ENCODE peak calls at places on chromosomes 6 and 20, in ten cellular contexts. One of them, this sample, is unnamed. For H3K4me1, the result is how much of the 10 kb centered on the place peaks cover.

GRCh38 chr20:36728986-36729385 is 16.9 kb downstream of the NDRG3 start:
- DNase-seq in aorta: no peak
- DNase-seq in uterus: no peak
- DNase-seq in left ventricle myocardium inferior: no peak
- DNase-seq in heart right ventricle: no peak
- DNase-seq in GM12878: no peak
- DNase-seq in foreskin keratinocyte: peak
- DNase-seq in tibial artery: no peak
- DNase-seq in stomach: no peak
- DNase-seq in breast epithelium: no peak
- DNase-seq in this sample: no peak

GRCh38 chr6:39924283-39924682 is 10.0 kb downstream of the MOCS1 start:
- DNase-seq in breast epithelium: no peak
- DNase-seq in heart right ventricle: no peak
- DNase-seq in tibial artery: no peak
- DNase-seq in foreskin keratinocyte: no peak
- DNase-seq in left ventricle myocardium inferior: no peak
- DNase-seq in uterus: no peak
- DNase-seq in GM12878: no peak
- DNase-seq in stomach: no peak
- DNase-seq in aorta: no peak
- DNase-seq in this sample: no peak

GRCh38 chr20:21323640-21324039 is 20.5 kb downstream of the XRN2 start:
- DNase-seq in heart right ventricle: no peak
- DNase-seq in left ventricle myocardium inferior: no peak
- DNase-seq in uterus: no peak
- DNase-seq in foreskin keratinocyte: peak
- DNase-seq in aorta: no peak
- DNase-seq in stomach: no peak
- DNase-seq in GM12878: no peak
- DNase-seq in breast epithelium: no peak
- DNase-seq in tibial artery: no peak
- DNase-seq in this sample: no peak

GRCh38 chr6:166770216-166771116 is 143.4 kb upstream of the RPS6KA2 start:
- DNase-seq in foreskin keratinocyte: no peak
- DNase-seq in left ventricle myocardium inferior: no peak
- DNase-seq in aorta: no peak
- DNase-seq in heart right ventricle: no peak
- DNase-seq in stomach: no peak
- DNase-seq in tibial artery: no peak
- DNase-seq in GM12878: no peak
- DNase-seq in uterus: no peak
- DNase-seq in breast epithelium: no peak
- DNase-seq in this sample: no peak

GRCh38 chr6:151808331-151809241 is 1.1 kb downstream of the ESR1 start:
- DNase-seq in aorta: peak
- DNase-seq in left ventricle myocardium inferior: no peak
- DNase-seq in heart right ventricle: no peak
- DNase-seq in breast epithelium: no peak
- DNase-seq in uterus: peak
- DNase-seq in stomach: no peak
- DNase-seq in tibial artery: peak
- DNase-seq in foreskin keratinocyte: no peak
- DNase-seq in GM12878: no peak
- DNase-seq in this sample: no peak

GRCh38 chr6:128310061-128310460 is 210.3 kb downstream of the PTPRK start:
- DNase-seq in tibial artery: no peak
- DNase-seq in stomach: no peak
- DNase-seq in breast epithelium: no peak
- DNase-seq in heart right ventricle: no peak
- DNase-seq in aorta: no peak
- DNase-seq in GM12878: no peak
- DNase-seq in foreskin keratinocyte: no peak
- DNase-seq in left ventricle myocardium inferior: no peak
- DNase-seq in uterus: no peak
- DNase-seq in this sample: no peak

GRCh38 chr6:5388319-5388718 is 127.0 kb downstream of the FARS2 start:
- DNase-seq in breast epithelium: no peak
- DNase-seq in stomach: no peak
- DNase-seq in GM12878: no peak
- DNase-seq in foreskin keratinocyte: no peak
- DNase-seq in uterus: no peak
- DNase-seq in heart right ventricle: no peak
- DNase-seq in left ventricle myocardium inferior: no peak
- DNase-seq in aorta: no peak
- DNase-seq in tibial artery: no peak
- DNase-seq in this sample: no peak

GRCh38 chr6:34114695-34115395 is 31.0 kb downstream of the GRM4 start:
- DNase-seq in aorta: no peak
- DNase-seq in breast epithelium: no peak
- DNase-seq in stomach: no peak
- DNase-seq in GM12878: no peak
- DNase-seq in uterus: no peak
- DNase-seq in foreskin keratinocyte: no peak
- DNase-seq in heart right ventricle: no peak
- DNase-seq in tibial artery: no peak
- DNase-seq in left ventricle myocardium inferior: no peak
- DNase-seq in this sample: no peak

GRCh38 chr20:35012227-35013069 is 56.8 kb downstream of the MYH7B start:
- DNase-seq in uterus: peak
- DNase-seq in breast epithelium: peak
- DNase-seq in left ventricle myocardium inferior: no peak
- DNase-seq in tibial artery: peak
- DNase-seq in aorta: peak
- DNase-seq in stomach: peak
- DNase-seq in GM12878: no peak
- DNase-seq in foreskin keratinocyte: no peak
- DNase-seq in heart right ventricle: no peak
- DNase-seq in this sample: peak

GRCh38 chr6:57078808-57079207 is 11.2 kb upstream of the ZNF451 start:
- DNase-seq in uterus: no peak
- DNase-seq in tibial artery: no peak
- DNase-seq in aorta: no peak
- DNase-seq in GM12878: no peak
- DNase-seq in left ventricle myocardium inferior: no peak
- DNase-seq in foreskin keratinocyte: no peak
- DNase-seq in stomach: no peak
- DNase-seq in breast epithelium: no peak
- DNase-seq in heart right ventricle: no peak
- DNase-seq in this sample: no peak

GRCh38 chr6:148965287-148965686 is 218.5 kb downstream of the UST start:
- DNase-seq in GM12878: no peak
- DNase-seq in stomach: no peak
- DNase-seq in heart right ventricle: peak
- DNase-seq in aorta: peak
- DNase-seq in breast epithelium: no peak
- DNase-seq in uterus: no peak
- DNase-seq in left ventricle myocardium inferior: no peak
- DNase-seq in tibial artery: no peak
- DNase-seq in foreskin keratinocyte: no peak
- DNase-seq in this sample: no peak

GRCh38 chr20:4916991-4917881 is 84.1 kb downstream of the SLC23A2 start:
- DNase-seq in tibial artery: no peak
- DNase-seq in stomach: peak
- DNase-seq in GM12878: no peak
- DNase-seq in breast epithelium: no peak
- DNase-seq in aorta: no peak
- DNase-seq in uterus: no peak
- DNase-seq in heart right ventricle: no peak
- DNase-seq in left ventricle myocardium inferior: no peak
- DNase-seq in foreskin keratinocyte: no peak
- DNase-seq in this sample: no peak
- H3K27ac ChIP-seq in tibial artery: peak
- H3K27ac ChIP-seq in stomach: no peak
- H3K27ac ChIP-seq in GM12878: no peak
- H3K27ac ChIP-seq in breast epithelium: no peak
- H3K27ac ChIP-seq in aorta: peak
- H3K27ac ChIP-seq in uterus: no peak
- H3K27ac ChIP-seq in heart right ventricle: no peak
- H3K27ac ChIP-seq in left ventricle myocardium inferior: no peak
- H3K27ac ChIP-seq in foreskin keratinocyte: no peak
- H3K27ac ChIP-seq in this sample: no peak

GRCh38 chr6:11016452-11016851 is 27.7 kb downstream of the ELOVL2 start:
- DNase-seq in foreskin keratinocyte: no peak
- DNase-seq in uterus: no peak
- DNase-seq in stomach: no peak
- DNase-seq in tibial artery: no peak
- DNase-seq in breast epithelium: no peak
- DNase-seq in heart right ventricle: no peak
- DNase-seq in GM12878: no peak
- DNase-seq in left ventricle myocardium inferior: no peak
- DNase-seq in aorta: no peak
- DNase-seq in this sample: no peak

GRCh38 chr6:11021003-11021402 is 23.1 kb downstream of the ELOVL2 start:
- DNase-seq in GM12878: no peak
- DNase-seq in heart right ventricle: no peak
- DNase-seq in aorta: no peak
- DNase-seq in tibial artery: no peak
- DNase-seq in breast epithelium: no peak
- DNase-seq in left ventricle myocardium inferior: no peak
- DNase-seq in uterus: no peak
- DNase-seq in stomach: no peak
- DNase-seq in foreskin keratinocyte: no peak
- DNase-seq in this sample: no peak

GRCh38 chr6:11021714-11022113 is 22.4 kb downstream of the ELOVL2 start:
- DNase-seq in heart right ventricle: no peak
- DNase-seq in aorta: no peak
- DNase-seq in breast epithelium: no peak
- DNase-seq in uterus: no peak
- DNase-seq in foreskin keratinocyte: no peak
- DNase-seq in left ventricle myocardium inferior: no peak
- DNase-seq in GM12878: no peak
- DNase-seq in tibial artery: no peak
- DNase-seq in stomach: no peak
- DNase-seq in this sample: no peak

GRCh38 chr6:11017090-11017489 is 27.0 kb downstream of the ELOVL2 start:
- DNase-seq in stomach: no peak
- DNase-seq in breast epithelium: no peak
- DNase-seq in GM12878: no peak
- DNase-seq in tibial artery: no peak
- DNase-seq in aorta: no peak
- DNase-seq in heart right ventricle: no peak
- DNase-seq in foreskin keratinocyte: no peak
- DNase-seq in left ventricle myocardium inferior: no peak
- DNase-seq in uterus: no peak
- DNase-seq in this sample: no peak

DNA sequence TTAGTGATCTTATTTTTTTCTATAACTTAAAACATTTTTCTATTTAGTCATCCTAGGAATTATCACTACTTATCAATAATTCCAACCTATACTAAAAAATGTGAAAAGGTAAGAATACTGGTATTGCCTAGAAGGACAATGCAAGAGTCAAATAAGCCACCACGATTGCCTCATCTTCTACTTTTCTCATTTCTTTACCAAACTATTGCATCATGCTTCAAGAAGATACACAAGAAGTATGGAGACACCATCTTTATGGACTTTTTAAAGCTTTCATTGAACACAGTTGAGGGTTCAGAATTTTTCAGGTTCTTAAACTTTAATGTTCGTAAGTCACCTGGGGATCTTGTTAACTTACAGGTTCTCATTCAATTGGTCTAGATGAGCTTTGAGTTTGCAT is 25.9 kb downstream of the ELOVL2 start:
- DNase-seq in stomach: no peak
- DNase-seq in breast epithelium: no peak
- DNase-seq in foreskin keratinocyte: no peak
- DNase-seq in tibial artery: no peak
- DNase-seq in left ventricle myocardium inferior: no peak
- DNase-seq in heart right ventricle: no peak
- DNase-seq in uterus: no peak
- DNase-seq in aorta: no peak
- DNase-seq in GM12878: no peak
- DNase-seq in this sample: no peak
- H3K4me1 ChIP-seq in stomach: under half
- H3K4me1 ChIP-seq in breast epithelium: under half
- H3K4me1 ChIP-seq in foreskin keratinocyte: under half
- H3K4me1 ChIP-seq in tibial artery: under half
- H3K4me1 ChIP-seq in left ventricle myocardium inferior: under half
- H3K4me1 ChIP-seq in heart right ventricle: under half
- H3K4me1 ChIP-seq in uterus: under half
- H3K4me1 ChIP-seq in aorta: under half
- H3K4me1 ChIP-seq in GM12878: under half
- H3K4me1 ChIP-seq in this sample: under half

GRCh38 chr20:10605547-10606195 is 68.1 kb downstream of the JAG1 start:
- DNase-seq in aorta: no peak
- DNase-seq in GM12878: no peak
- DNase-seq in tibial artery: no peak
- DNase-seq in breast epithelium: no peak
- DNase-seq in left ventricle myocardium inferior: no peak
- DNase-seq in heart right ventricle: no peak
- DNase-seq in uterus: no peak
- DNase-seq in stomach: no peak
- DNase-seq in foreskin keratinocyte: no peak
- DNase-seq in this sample: no peak
- H3K27ac ChIP-seq in aorta: peak
- H3K27ac ChIP-seq in GM12878: no peak
- H3K27ac ChIP-seq in tibial artery: peak
- H3K27ac ChIP-seq in breast epithelium: peak
- H3K27ac ChIP-seq in left ventricle myocardium inferior: peak
- H3K27ac ChIP-seq in heart right ventricle: peak
- H3K27ac ChIP-seq in uterus: peak
- H3K27ac ChIP-seq in stomach: peak
- H3K27ac ChIP-seq in foreskin keratinocyte: peak
- H3K27ac ChIP-seq in this sample: peak

GRCh38 chr6:87793340-87793739 is 91.3 kb upstream of the AKIRIN2 start:
- DNase-seq in foreskin keratinocyte: no peak
- DNase-seq in uterus: no peak
- DNase-seq in tibial artery: no peak
- DNase-seq in GM12878: no peak
- DNase-seq in aorta: no peak
- DNase-seq in left ventricle myocardium inferior: no peak
- DNase-seq in heart right ventricle: no peak
- DNase-seq in breast epithelium: no peak
- DNase-seq in stomach: no peak
- DNase-seq in this sample: no peak

GRCh38 chr6:87791485-87791884 is 89.5 kb upstream of the AKIRIN2 start:
- DNase-seq in GM12878: no peak
- DNase-seq in aorta: no peak
- DNase-seq in foreskin keratinocyte: no peak
- DNase-seq in breast epithelium: no peak
- DNase-seq in uterus: no peak
- DNase-seq in left ventricle myocardium inferior: no peak
- DNase-seq in tibial artery: no peak
- DNase-seq in heart right ventricle: no peak
- DNase-seq in stomach: no peak
- DNase-seq in this sample: no peak

GRCh38 chr6:87791982-87792381 is 89.9 kb upstream of the AKIRIN2 start:
- DNase-seq in aorta: no peak
- DNase-seq in breast epithelium: no peak
- DNase-seq in foreskin keratinocyte: no peak
- DNase-seq in stomach: no peak
- DNase-seq in GM12878: no peak
- DNase-seq in left ventricle myocardium inferior: no peak
- DNase-seq in tibial artery: no peak
- DNase-seq in uterus: no peak
- DNase-seq in heart right ventricle: no peak
- DNase-seq in this sample: no peak

GRCh38 chr6:87798393-87799278 is 96.6 kb upstream of the AKIRIN2 start:
- DNase-seq in breast epithelium: no peak
- DNase-seq in foreskin keratinocyte: no peak
- DNase-seq in GM12878: no peak
- DNase-seq in heart right ventricle: no peak
- DNase-seq in aorta: no peak
- DNase-seq in stomach: no peak
- DNase-seq in uterus: no peak
- DNase-seq in left ventricle myocardium inferior: no peak
- DNase-seq in tibial artery: no peak
- DNase-seq in this sample: no peak

GRCh38 chr6:87794922-87795885 is 93.2 kb upstream of the AKIRIN2 start:
- DNase-seq in breast epithelium: no peak
- DNase-seq in foreskin keratinocyte: no peak
- DNase-seq in stomach: no peak
- DNase-seq in uterus: no peak
- DNase-seq in aorta: no peak
- DNase-seq in GM12878: no peak
- DNase-seq in heart right ventricle: no peak
- DNase-seq in left ventricle myocardium inferior: no peak
- DNase-seq in tibial artery: no peak
- DNase-seq in this sample: no peak
- H3K4me1 ChIP-seq in breast epithelium: under half
- H3K4me1 ChIP-seq in foreskin keratinocyte: under half
- H3K4me1 ChIP-seq in stomach: under half
- H3K4me1 ChIP-seq in uterus: under half
- H3K4me1 ChIP-seq in aorta: under half
- H3K4me1 ChIP-seq in GM12878: half or more
- H3K4me1 ChIP-seq in heart right ventricle: under half
- H3K4me1 ChIP-seq in left ventricle myocardium inferior: under half
- H3K4me1 ChIP-seq in tibial artery: under half
- H3K4me1 ChIP-seq in this sample: under half

This sample was measured in vagina.